ENCODE peak calls at places on chromosomes 2 and 18, in six cellular contexts. F, E, M, S, U and L are unnamed samples.

GRCh38 chr2:14690926-14691325 is 58.4 kb downstream of the LRATD1 start:
- DNase-seq in M (no peak), S (no peak), F (no peak), U (no peak), E (no peak), L (no peak)

GRCh38 chr2:85243101-85244072 is 84.4 kb downstream of the TGOLN2 start:
- DNase-seq in M (peak; percentile 20), S (peak; percentile 66), U (peak; percentile 27), F (no peak), E (peak; percentile 80), L (no peak)

GRCh38 chr2:78061301-78061700 is 539.1 kb upstream of the LRRTM4 start:
- DNase-seq in F (no peak), S (no peak), M (no peak), E (peak; percentile 5), U (no peak), L (no peak)

GRCh38 chr2:112259509-112260294 is 4.9 kb upstream of the ZC3H8 start:
- DNase-seq in E (peak; percentile 86), S (peak; percentile 70), F (peak; percentile 67), M (peak; percentile 83), U (peak; percentile 87), L (peak; percentile 86)

GRCh38 chr2:10408649-10409579 is 39.2 kb downstream of the ODC1 start:
- DNase-seq in U (peak; percentile 92), F (peak; percentile 79), S (peak; percentile 97), M (peak; percentile 71), E (peak; percentile 91), L (peak; percentile 84)

GRCh38 chr18:64042728-64043358 is 73.0 kb downstream of the SERPINB8 start:
- DNase-seq in F (no peak), E (no peak), M (no peak), U (no peak), S (no peak), L (no peak)

GRCh38 chr2:100214265-100214961 is 72.0 kb upstream of the AFF3 start:
- DNase-seq in M (no peak), F (no peak), U (no peak), S (no peak), E (no peak), L (no peak)

GRCh38 chr2:68784191-68784590 is 49.6 kb downstream of the ARHGAP25 start:
- DNase-seq in F (no peak), S (no peak), E (no peak), U (no peak), M (no peak), L (no peak)

GRCh38 chr2:229586746-229587705 is 127.3 kb downstream of the DNER start:
- DNase-seq in M (peak; percentile 88), U (peak; percentile 93), E (peak; percentile 92), S (peak; percentile 81), F (peak; percentile 76), L (peak; percentile 43)

GRCh38 chr18:3855961-3856360 is 406.0 kb downstream of the TGIF1 start:
- DNase-seq in E (no peak), M (no peak), U (no peak), S (no peak), F (no peak), L (no peak)

GRCh38 chr18:63157293-63158011 is 162.1 kb downstream of the BCL2 start:
- DNase-seq in S (no peak), M (no peak), U (no peak), F (no peak), E (no peak), L (peak; percentile 92)

GRCh38 chr2:95031076-95031725 is 5.7 kb downstream of the MAL start:
- DNase-seq in S (no peak), F (no peak), E (no peak), M (no peak), U (peak; percentile 38), L (no peak)

GRCh38 chr18:71398530-71398929 is 1109.7 kb downstream of the SOCS6 start:
- DNase-seq in F (no peak), U (peak; percentile 52), E (peak; percentile 78), M (no peak), S (peak; percentile 2), L (no peak)

GRCh38 chr18:51668101-51668500 is 470.6 kb upstream of the MEX3C start:
- DNase-seq in U (peak; percentile 51), F (peak; percentile 8), M (peak; percentile 61), E (peak; percentile 78), S (peak; percentile 65), L (peak; percentile 71)

GRCh38 chr2:70258532-70258875 is 567 bp downstream of the PCYOX1 start:
- DNase-seq in M (peak; percentile 71), F (no peak), E (peak; percentile 59), U (peak; percentile 21), S (peak; percentile 56), L (peak; percentile 25)

GRCh38 chr2:239983004-239983778 is 42.0 kb downstream of the NDUFA10 start:
- DNase-seq in S (no peak), M (no peak), F (no peak), E (no peak), U (no peak), L (no peak)

GRCh38 chr2:170235860-170236638 is 58.1 kb downstream of the MYO3B start:
- DNase-seq in U (peak; percentile 84), S (peak; percentile 61), M (peak; percentile 52), F (peak; percentile 60), E (peak; percentile 84), L (peak; percentile 61)

GRCh38 chr2:142586693-142587432 is 290.6 kb upstream of the KYNU start:
- DNase-seq in S (no peak), E (no peak), U (no peak), M (no peak), F (no peak), L (peak; percentile 40)

GRCh38 chr2:2892378-2892777 is 485.2 kb downstream of the EIPR1 start:
- DNase-seq in E (no peak), U (no peak), S (no peak), M (no peak), F (no peak), L (no peak)

GRCh38 chr18:76873311-76873710 is 51.0 kb downstream of the ZNF236 start:
- DNase-seq in E (no peak), S (no peak), U (no peak), M (no peak), F (no peak), L (no peak)

GRCh38 chr18:54873884-54874255 is 45.6 kb downstream of the RAB27B start:
- DNase-seq in F (no peak), E (no peak), U (no peak), S (no peak), M (no peak), L (no peak)

GRCh38 chr2:128644156-128644555 is 325.5 kb upstream of the HS6ST1 start:
- DNase-seq in F (no peak), U (no peak), E (peak; percentile 76), M (no peak), S (no peak), L (no peak)

GRCh38 chr18:6950641-6951040 is 167.0 kb downstream of the LAMA1 start:
- DNase-seq in F (no peak), M (no peak), E (no peak), S (no peak), U (no peak), L (no peak)

GRCh38 chr2:182592691-182593393 is 123.2 kb upstream of the DNAJC10 start:
- DNase-seq in F (peak; percentile 3), U (no peak), E (no peak), M (no peak), S (no peak), L (no peak)

GRCh38 chr2:207184768-207185167 is 19.0 kb upstream of the KLF7 start:
- DNase-seq in F (no peak), S (no peak), M (peak; percentile 54), E (no peak), U (peak; percentile 10), L (no peak)

DNA sequence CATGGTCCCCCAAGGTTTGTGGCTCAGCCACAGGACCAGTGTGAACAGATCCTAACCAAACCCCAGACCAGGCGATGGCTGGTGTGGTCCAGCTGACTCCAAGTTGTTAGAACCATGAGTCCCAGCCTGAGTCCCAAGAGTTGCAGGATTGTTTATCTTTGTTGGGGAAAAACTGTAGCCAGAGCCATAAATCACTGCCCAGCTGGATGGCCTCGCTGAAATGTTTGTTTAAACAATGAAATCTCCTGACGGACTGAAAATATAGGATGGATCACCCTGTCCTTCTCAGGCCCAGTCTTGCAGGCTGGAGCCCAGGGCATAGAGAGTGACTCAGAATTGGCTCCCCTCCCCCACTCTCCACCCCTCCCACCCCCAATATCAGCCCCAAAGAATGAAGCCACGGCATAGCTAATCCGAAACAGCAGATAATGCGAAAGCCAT is 36.4 kb downstream of the PKDCC start:
- DNase-seq in S (no peak), U (peak; percentile 29), F (no peak), E (no peak), M (no peak), L (no peak)
- TF ChIP-seq EZH2phosphoT487 in S (no peak), U (no peak), F (no peak), E (no peak), M (no peak), L (no peak)

DNA sequence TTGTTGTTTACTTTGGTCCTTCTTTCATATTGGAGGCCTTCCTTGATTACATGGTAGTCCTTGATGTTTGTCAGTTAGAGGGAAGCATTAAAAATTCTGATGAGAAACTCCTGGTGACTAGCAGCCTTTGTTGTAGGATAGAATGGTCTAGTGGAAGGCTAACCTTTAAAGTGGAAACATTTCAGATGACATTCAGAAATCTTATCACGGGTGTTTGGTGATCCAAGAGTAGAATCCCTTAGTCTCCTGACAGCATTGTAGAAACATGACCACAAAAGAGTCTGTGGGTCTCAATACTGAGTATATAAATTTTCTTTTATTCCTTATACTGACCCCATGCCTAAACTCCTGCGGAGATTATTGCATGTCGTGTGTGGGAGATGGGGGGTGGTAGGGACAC is 13.4 kb downstream of the MARCHF7 start:
- DNase-seq in S (no peak), U (no peak), M (no peak), E (no peak), F (no peak), L (no peak)
- H3K9ac ChIP-seq in S (no peak overlapping the region), U (no peak overlapping the region), M (no peak overlapping the region), E (no peak overlapping the region), F (no peak overlapping the region), L (no peak overlapping the region)

DNA sequence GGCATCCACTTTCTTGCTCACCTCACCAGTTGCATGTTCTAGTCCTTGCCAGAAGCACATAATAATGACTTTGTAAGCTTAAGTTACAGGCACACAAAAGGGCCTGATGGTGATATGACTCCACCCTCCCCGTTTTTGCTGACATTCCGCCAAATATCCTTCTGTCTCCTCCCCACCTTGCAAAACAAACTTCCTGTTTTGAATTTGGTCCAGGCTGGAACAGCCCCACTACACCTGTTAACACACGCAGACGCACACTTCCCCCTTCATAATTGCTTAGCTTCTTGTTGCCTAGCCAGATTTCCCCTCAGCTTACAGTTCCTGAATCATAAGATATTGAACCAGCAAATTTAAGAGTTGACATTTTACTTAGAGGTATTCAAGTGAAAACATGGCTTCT is at the start of gene MGAT5:
- DNase-seq in U (peak; percentile 22), F (no peak), M (no peak), E (no peak), S (no peak), L (no peak)
- TF ChIP-seq EZH2phosphoT487 in U (no peak), F (no peak), M (no peak), E (no peak), S (no peak), L (no peak)

DNA sequence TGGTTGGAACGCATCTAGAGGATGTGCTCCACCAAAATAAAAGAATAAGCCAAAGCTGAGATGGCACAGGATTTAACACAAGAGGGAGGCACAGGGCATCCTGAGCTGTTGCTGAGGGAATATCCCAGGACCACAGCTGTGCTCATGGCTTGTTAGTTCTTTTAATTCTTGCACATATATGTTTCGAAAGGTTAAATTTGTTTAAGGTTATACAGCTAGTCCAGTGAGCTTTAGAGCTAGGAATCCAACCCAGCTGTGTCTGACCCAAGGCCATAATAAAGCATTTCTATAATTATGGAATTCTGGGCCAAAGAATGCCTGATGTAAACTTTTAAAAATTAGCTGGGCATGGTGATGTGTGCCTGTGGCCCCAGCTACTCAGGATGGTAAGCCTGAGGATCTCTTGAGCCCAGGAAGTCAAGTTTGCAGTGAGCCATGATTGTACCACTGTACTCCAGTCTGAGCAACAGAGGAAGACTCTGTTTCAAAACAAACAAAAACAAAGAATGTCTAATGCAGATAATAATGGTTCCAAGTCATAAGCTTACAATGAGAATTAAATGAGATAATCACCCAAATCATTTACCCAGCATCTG is 66.4 kb upstream of the CCBE1 start:
- DNase-seq in F (no peak), U (no peak), S (no peak), E (no peak), M (no peak), L (no peak)
- H3K9ac ChIP-seq in F (no peak overlapping the region), U (no peak overlapping the region), S (no peak overlapping the region), E (no peak overlapping the region), M (no peak overlapping the region), L (no peak overlapping the region)